ENCODE peak calls at places on chromosomes 12 and 14, in five cellular contexts. J is H1, H is HepG2, X is GM12878, F is NT2/D1. Y is an unnamed sample.

GRCh38 chr14:74619672-74620131 is 7.7 kb upstream of the LTBP2 start:
- DNase-seq in J (no peak), H (peak), X (no peak), F (no peak), Y (no peak)

GRCh38 chr14:67733609-67734008 is 31.9 kb downstream of the RDH12 start:
- DNase-seq in J (no peak), H (no peak), X (no peak), F (no peak), Y (no peak)

GRCh38 chr12:123973552-123974341 is 732 bp downstream of the ZNF664 start:
- DNase-seq in J (no peak), H (peak), X (no peak), F (no peak), Y (peak)

GRCh38 chr14:95330591-95331370 is 11.1 kb upstream of the CLMN start:
- DNase-seq in J (no peak), H (no peak), X (no peak), F (no peak), Y (no peak)

GRCh38 chr12:132018193-132018916 is 68.6 kb downstream of the EP400 start:
- DNase-seq in J (no peak), H (no peak), X (no peak), F (no peak), Y (no peak)

GRCh38 chr12:12859690-12860089 is 31.7 kb upstream of the GPRC5A start:
- DNase-seq in J (no peak), H (no peak), X (no peak), F (no peak), Y (no peak)

GRCh38 chr14:94158239-94158888 is 15.8 kb upstream of the PPP4R4 start:
- DNase-seq in J (no peak), H (no peak), X (no peak), F (no peak), Y (no peak)

GRCh38 chr12:34392741-34393085 is 370.4 kb downstream of the ALG10 start:
- DNase-seq in J (no peak), H (no peak), X (no peak), F (no peak), Y (no peak)

GRCh38 chr14:61269321-61270083 is 11.6 kb downstream of the TMEM30B start:
- DNase-seq in J (no peak), H (peak), X (peak), F (no peak), Y (peak)

GRCh38 chr12:85580562-85581168 is 255.5 kb downstream of the RASSF9 start:
- DNase-seq in J (no peak), H (no peak), X (no peak), F (no peak), Y (no peak)

GRCh38 chr12:34206061-34206785 is 183.9 kb downstream of the ALG10 start:
- DNase-seq in J (no peak), H (no peak), X (no peak), F (no peak), Y (no peak)

GRCh38 chr14:74508292-74508731 is 14.7 kb downstream of the ISCA2 start:
- DNase-seq in J (no peak), H (peak), X (no peak), F (no peak), Y (peak)

GRCh38 chr14:74573421-74574091 is 38.5 kb downstream of the LTBP2 start:
- DNase-seq in J (no peak), H (no peak), X (no peak), F (no peak), Y (no peak)

GRCh38 chr12:130436741-130437501 is 99.2 kb downstream of the PIWIL1 start:
- DNase-seq in J (no peak), H (no peak), X (no peak), F (no peak), Y (no peak)

GRCh38 chr14:31291210-31291609 is 83.6 kb upstream of the HECTD1 start:
- DNase-seq in J (no peak), H (no peak), X (no peak), F (no peak), Y (no peak)

GRCh38 chr12:60144395-60144794 is 548.6 kb downstream of the SLC16A7 start:
- DNase-seq in J (no peak), H (no peak), X (no peak), F (no peak), Y (no peak)

GRCh38 chr14:61362072-61362750 is 40.8 kb downstream of the PRKCH start:
- DNase-seq in J (no peak), H (no peak), X (no peak), F (peak), Y (no peak)

GRCh38 chr12:65879878-65880277 is 55.6 kb downstream of the HMGA2 start:
- DNase-seq in J (no peak), H (no peak), X (no peak), F (no peak), Y (no peak)

GRCh38 chr14:62206456-62206855 is 444.2 kb downstream of the SNAPC1 start:
- DNase-seq in J (no peak), H (no peak), X (no peak), F (no peak), Y (no peak)

GRCh38 chr14:102675396-102675795 is 82.9 kb downstream of the RCOR1 start:
- DNase-seq in J (no peak), H (no peak), X (no peak), F (no peak), Y (no peak)

GRCh38 chr12:92568631-92569128 is 134.1 kb upstream of the PLEKHG7 start:
- DNase-seq in J (no peak), H (no peak), X (no peak), F (no peak), Y (no peak)

GRCh38 chr12:92571169-92571568 is 131.6 kb upstream of the PLEKHG7 start:
- DNase-seq in J (no peak), H (no peak), X (no peak), F (no peak), Y (no peak)

GRCh38 chr12:92573104-92573503 is 129.7 kb upstream of the PLEKHG7 start:
- DNase-seq in J (no peak), H (no peak), X (no peak), F (no peak), Y (no peak)

GRCh38 chr12:92571844-92572543 is 130.8 kb upstream of the PLEKHG7 start:
- DNase-seq in J (no peak), H (no peak), X (no peak), F (no peak), Y (no peak)

DNA sequence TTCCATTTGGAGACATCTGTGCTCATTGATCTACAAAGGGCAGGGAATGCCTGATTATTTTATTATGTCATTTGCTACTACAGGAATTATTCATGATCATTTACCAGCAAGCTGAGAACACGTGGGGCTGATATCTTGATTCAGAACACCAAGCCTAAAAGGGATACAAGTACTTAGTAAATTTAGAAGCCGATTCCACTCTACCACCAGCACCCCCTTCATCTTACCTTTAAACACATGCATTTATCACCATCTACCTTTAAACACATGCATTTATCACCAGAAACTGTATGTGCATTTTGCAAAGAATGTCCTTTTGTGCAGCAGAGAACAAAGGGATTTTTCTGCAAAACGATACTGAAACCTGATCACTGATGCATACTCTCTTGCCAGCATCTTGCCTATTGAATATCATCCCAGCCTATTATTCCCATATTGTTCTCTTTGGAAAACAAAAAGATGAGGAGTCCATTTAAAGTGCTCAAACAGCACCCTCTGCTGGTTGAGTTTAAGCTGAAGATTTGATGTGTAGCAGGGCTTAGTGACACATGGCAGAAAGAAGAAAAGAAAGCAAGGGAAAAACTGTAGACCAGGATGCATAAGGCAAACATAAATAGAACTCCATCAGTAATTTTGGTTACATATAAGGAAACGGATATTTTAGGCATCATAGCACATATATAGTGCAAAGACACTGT is 132.6 kb upstream of the PLEKHG7 start:
- DNase-seq in J (no peak), H (peak), X (peak), F (peak), Y (peak)
- TF ChIP-seq SUZ12 in J (no peak), H (no peak), X (no peak), F (no peak), Y (no peak)

GRCh38 chr12:61754214-61754613 is 506.0 kb upstream of the USP15 start:
- DNase-seq in J (no peak), H (no peak), X (no peak), F (no peak), Y (no peak)

GRCh38 chr12:61758661-61759060 is 501.5 kb upstream of the USP15 start:
- DNase-seq in J (no peak), H (no peak), X (no peak), F (no peak), Y (no peak)

DNA sequence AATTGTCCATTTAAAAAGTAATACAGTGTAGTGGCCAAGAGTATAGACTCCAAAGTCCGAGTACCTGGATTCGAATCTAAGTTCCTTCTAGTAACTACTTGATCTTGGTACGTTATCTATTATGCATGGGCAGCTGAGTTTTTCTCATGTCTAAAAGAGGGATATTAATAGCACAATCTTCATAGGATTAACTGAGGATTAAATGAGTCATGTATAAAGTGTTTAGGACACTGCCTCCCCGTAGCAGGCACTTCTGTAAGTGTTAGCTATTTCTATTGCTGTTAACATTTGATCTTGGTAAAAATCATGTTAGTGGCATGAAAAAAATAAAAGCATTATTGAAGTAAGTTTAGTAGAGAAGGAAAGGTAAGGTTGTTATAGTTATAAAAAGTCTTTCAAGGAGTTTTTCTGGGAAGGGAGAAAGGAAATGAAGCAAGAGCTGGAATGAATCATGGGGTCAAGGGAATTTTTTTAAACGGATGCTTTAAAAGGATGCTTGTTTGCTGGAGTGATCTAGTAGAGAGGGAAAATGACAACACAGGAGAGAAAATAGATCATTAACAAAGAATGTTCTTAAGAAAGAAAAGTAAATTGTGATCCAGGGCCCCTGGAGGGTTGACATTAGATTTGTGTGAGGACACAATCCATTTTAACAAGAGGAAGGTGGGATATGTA is 502.2 kb upstream of the USP15 start:
- DNase-seq in J (no peak), H (no peak), X (no peak), F (no peak), Y (no peak)
- TF ChIP-seq SUZ12 in J (no peak), H (no peak), X (no peak), F (no peak), Y (no peak)

GRCh38 chr14:78029471-78030372 is 140.5 kb upstream of the NRXN3 start:
- DNase-seq in J (peak), H (no peak), X (no peak), F (peak), Y (no peak)
- TF ChIP-seq SUZ12 in J (no peak), H (no peak), X (no peak), F (no peak), Y (no peak)

GRCh38 chr12:94725375-94726168 is 75.2 kb upstream of the TMCC3 start:
- DNase-seq in J (no peak), H (peak), X (no peak), F (no peak), Y (peak)
- TF ChIP-seq SUZ12 in J (no peak), H (no peak), X (no peak), F (no peak), Y (no peak)

GRCh38 chr14:104876251-104876699 is 11.2 kb downstream of the CEP170B start:
- DNase-seq in J (peak), H (no peak), X (no peak), F (no peak), Y (peak)
- TF ChIP-seq SUZ12 in J (no peak), H (no peak), X (no peak), F (no peak), Y (no peak)

GRCh38 chr12:51265024-51265423 is 5.2 kb downstream of the SMAGP start:
- DNase-seq in J (no peak), H (no peak), X (peak), F (no peak), Y (no peak)

GRCh38 chr12:51263341-51263740 is 6.9 kb downstream of the SMAGP start:
- DNase-seq in J (no peak), H (no peak), X (no peak), F (no peak), Y (no peak)

GRCh38 chr12:51264297-51264696 is 5.9 kb downstream of the SMAGP start:
- DNase-seq in J (no peak), H (no peak), X (no peak), F (no peak), Y (no peak)

GRCh38 chr12:51262758-51263177 is 7.4 kb downstream of the SMAGP start:
- DNase-seq in J (no peak), H (no peak), X (no peak), F (no peak), Y (no peak)
- TF ChIP-seq SUZ12 in J (no peak), H (no peak), X (no peak), F (no peak), Y (no peak)

GRCh38 chr12:6272300-6273208 is 37.9 kb upstream of the PLEKHG6 start:
- DNase-seq in J (no peak), H (no peak), X (no peak), F (no peak), Y (no peak)
- TF ChIP-seq SUZ12 in J (no peak), H (no peak), X (no peak), F (no peak), Y (no peak)

DNA sequence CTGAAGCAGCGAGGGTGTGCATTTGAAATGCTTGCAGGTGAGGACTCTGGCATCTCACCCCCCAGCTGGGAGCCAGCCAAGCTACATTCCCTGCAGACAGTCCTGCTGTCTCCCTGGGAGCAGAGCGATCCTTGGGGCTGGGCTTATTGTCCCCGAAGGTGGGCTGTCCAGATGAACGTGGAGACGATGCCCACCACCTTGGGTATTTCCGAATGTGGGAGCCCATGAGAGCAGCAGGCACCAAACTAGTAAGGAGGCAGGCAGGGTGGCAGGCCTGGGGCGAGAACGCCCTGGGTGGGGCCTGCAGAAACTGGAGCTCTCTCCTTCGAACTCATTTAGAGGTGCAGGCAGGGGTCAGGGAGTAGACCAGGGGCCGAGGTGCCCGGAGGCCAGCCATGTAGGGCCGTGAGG is 18.5 kb downstream of the ZBTB42 start:
- DNase-seq in J (no peak), H (no peak), X (no peak), F (no peak), Y (no peak)
- TF ChIP-seq SUZ12 in J (no peak), H (no peak), X (no peak), F (no peak), Y (no peak)

GRCh38 chr12:15534322-15534721 is 212.0 kb downstream of the PTPRO start:
- DNase-seq in J (no peak), H (no peak), X (peak), F (no peak), Y (no peak)
- TF ChIP-seq SUZ12 in J (no peak), H (no peak), X (no peak), F (no peak), Y (no peak)

DNA sequence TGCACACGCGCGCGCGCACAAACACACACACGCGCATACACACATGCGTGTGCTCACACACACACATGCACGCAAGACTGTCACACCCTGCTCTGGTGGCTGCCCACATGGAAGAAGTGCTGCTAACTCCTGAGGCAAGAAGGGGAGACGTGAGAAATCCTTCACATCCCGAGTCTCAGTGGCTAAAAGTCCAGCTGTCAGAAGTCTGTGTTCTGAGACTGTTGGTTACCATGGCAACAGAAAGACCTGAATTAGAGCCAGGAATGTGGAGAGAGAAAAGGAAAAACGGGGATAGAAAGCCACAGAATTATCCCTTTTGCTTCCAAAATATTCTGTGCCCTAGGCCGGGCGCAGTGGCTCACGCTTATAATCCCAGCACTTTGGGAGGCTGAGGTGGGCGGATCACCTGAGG is 71.2 kb downstream of the PPFIBP1 start:
- DNase-seq in J (no peak), H (peak), X (no peak), F (peak), Y (no peak)
- TF ChIP-seq SUZ12 in J (no peak), H (no peak), X (no peak), F (no peak), Y (no peak)

Y was measured in HEK293T.